ENCODE peak calls at places on chromosomes 6 and 20, in seven cellular contexts. Y, F, C, R, N, K and B are unnamed samples. For H3K4me1, the result is how much of the 10 kb centered on the place peaks cover.

GRCh38 chr6:149454405-149454848 is 30.4 kb downstream of the ZC3H12D start:
- DNase-seq in Y (no peak), F (peak), C (peak), R (peak), N (peak), K (peak), B (no peak)

GRCh38 chr6:79504372-79504771 is 32.9 kb downstream of the LCA5 start:
- DNase-seq in Y (no peak), F (no peak), C (no peak), R (no peak), N (no peak), K (no peak), B (no peak)

GRCh38 chr6:55729665-55730064 is 145.7 kb downstream of the BMP5 start:
- DNase-seq in Y (no peak), F (no peak), C (no peak), R (no peak), N (no peak), K (no peak), B (no peak)

GRCh38 chr20:64242003-64242796 is 13.3 kb upstream of the PCMTD2 start:
- DNase-seq in Y (no peak), F (no peak), C (no peak), R (no peak), N (peak), K (no peak), B (no peak)

GRCh38 chr6:33007831-33008395 is 1.5 kb downstream of the HLA-DOA start:
- DNase-seq in Y (no peak), F (no peak), C (no peak), R (no peak), N (no peak), K (no peak), B (no peak)

GRCh38 chr20:34264141-34264540 is 22.9 kb downstream of the ASIP start:
- DNase-seq in Y (no peak), F (no peak), C (no peak), R (no peak), N (no peak), K (no peak), B (no peak)

GRCh38 chr6:8277769-8278168 is 157.6 kb downstream of the SLC35B3 start:
- DNase-seq in Y (peak), F (no peak), C (no peak), R (no peak), N (no peak), K (no peak), B (no peak)

GRCh38 chr20:14717124-14718004 is 380.0 kb upstream of the FLRT3 start:
- DNase-seq in Y (no peak), F (no peak), C (no peak), R (no peak), N (no peak), K (no peak), B (no peak)

GRCh38 chr6:12605888-12606345 is 110.7 kb upstream of the PHACTR1 start:
- DNase-seq in Y (peak), F (peak), C (no peak), R (peak), N (no peak), K (peak), B (peak)

GRCh38 chr6:136784910-136785746 is 7.1 kb downstream of the MAP3K5 start:
- DNase-seq in Y (no peak), F (no peak), C (peak), R (no peak), N (peak), K (no peak), B (no peak)

GRCh38 chr6:127932708-127933107 is 31.9 kb upstream of the THEMIS start:
- DNase-seq in Y (peak), F (no peak), C (no peak), R (no peak), N (no peak), K (no peak), B (no peak)

GRCh38 chr6:52293067-52293466 is 8.5 kb upstream of the MCM3 start:
- DNase-seq in Y (no peak), F (no peak), C (no peak), R (no peak), N (no peak), K (no peak), B (no peak)

GRCh38 chr6:126873791-126874190 is 244.7 kb upstream of the RSPO3 start:
- DNase-seq in Y (no peak), F (no peak), C (no peak), R (no peak), N (no peak), K (no peak), B (no peak)

GRCh38 chr6:93278241-93278640 is 141.1 kb downstream of the EPHA7 start:
- DNase-seq in Y (no peak), F (no peak), C (no peak), R (no peak), N (no peak), K (no peak), B (no peak)

GRCh38 chr6:154683756-154684523 is 49.3 kb upstream of the SCAF8 start:
- DNase-seq in Y (no peak), F (no peak), C (no peak), R (no peak), N (no peak), K (no peak), B (peak)

DNA sequence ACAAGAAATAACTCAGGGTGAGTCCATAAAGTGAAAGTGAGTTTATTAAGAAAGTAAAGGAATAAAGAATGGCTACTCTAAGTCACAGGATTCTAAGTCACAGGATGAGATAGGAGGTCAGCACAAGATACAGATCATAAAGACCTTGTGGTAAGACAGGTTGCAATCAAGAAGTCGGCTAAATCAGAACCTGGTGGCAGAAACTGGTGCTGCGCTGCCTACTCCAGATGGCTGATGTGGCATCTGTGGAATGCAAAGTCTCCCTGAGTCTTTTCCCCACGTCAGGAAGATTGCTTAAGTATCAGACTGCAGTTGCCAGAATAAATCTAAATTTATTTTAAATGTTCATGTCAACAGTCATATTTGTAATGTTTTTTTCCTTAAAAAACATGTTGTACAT is 10.7 kb upstream of the KCNK15 start:
- DNase-seq in Y (peak), F (no peak), C (no peak), R (no peak), N (no peak), K (no peak), B (no peak)
- TF ChIP-seq CTCF in Y (no peak), F (peak), C (no peak), R (no peak), N (no peak), K (peak), B (peak)

DNA sequence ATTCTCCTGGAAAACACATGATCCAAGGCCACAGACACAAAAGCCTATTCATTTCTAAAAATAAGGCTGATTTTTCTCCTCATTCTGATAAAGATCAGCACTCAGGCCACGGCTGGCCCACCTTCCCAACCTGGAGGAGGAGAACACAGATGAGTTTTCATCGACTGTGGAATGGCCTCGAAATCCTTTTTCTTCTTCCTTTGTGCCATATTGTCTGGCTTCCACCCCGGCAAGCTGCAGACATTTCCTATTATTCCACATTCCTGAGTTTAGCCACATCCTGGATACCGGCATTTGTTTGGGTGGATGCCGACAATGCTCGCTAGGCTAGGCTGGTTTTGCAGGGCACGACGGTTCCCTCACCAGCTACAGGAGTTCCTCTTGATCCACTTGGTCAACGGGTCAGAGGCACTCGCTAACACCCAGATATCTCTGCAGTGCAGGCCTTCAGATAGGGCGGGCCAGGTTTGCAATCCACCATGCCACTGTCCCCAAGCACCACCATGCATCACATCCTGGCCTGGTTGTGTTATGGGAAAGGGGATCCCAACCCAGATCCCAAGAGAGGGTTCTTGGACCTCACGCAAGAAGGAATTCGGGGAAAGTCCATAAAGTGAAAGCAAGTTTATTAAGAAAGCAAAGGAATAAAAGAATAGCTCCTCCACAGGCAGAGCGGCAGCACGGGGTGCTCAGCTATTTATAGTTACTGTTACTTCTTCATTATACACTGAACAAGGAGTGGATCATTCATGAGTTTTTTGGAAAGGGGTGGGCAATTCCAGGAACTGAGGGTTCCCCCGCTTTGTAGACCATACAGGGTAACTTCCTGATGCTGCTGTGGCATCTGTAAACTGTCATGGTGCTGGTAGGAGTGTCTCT is 4.2 kb upstream of the CTSZ start:
- DNase-seq in Y (peak), F (no peak), C (peak), R (peak), N (no peak), K (no peak), B (peak)
- H3K4me1 ChIP-seq in Y (under half), F (under half), C (under half), R (under half), N (half or more), K (under half), B (under half)

GRCh38 chr20:56845546-56846081 is 216.5 kb downstream of the TFAP2C start:
- DNase-seq in Y (no peak), F (no peak), C (no peak), R (no peak), N (no peak), K (no peak), B (no peak)

GRCh38 chr20:56843386-56843785 is 214.3 kb downstream of the TFAP2C start:
- DNase-seq in Y (no peak), F (no peak), C (peak), R (no peak), N (no peak), K (no peak), B (no peak)

GRCh38 chr20:56841346-56841908 is 212.3 kb downstream of the TFAP2C start:
- DNase-seq in Y (no peak), F (no peak), C (no peak), R (no peak), N (no peak), K (no peak), B (no peak)

GRCh38 chr20:56842086-56842485 is 213.0 kb downstream of the TFAP2C start:
- DNase-seq in Y (no peak), F (no peak), C (no peak), R (no peak), N (no peak), K (no peak), B (no peak)

GRCh38 chr20:56843817-56844216 is 214.7 kb downstream of the TFAP2C start:
- DNase-seq in Y (peak), F (no peak), C (no peak), R (no peak), N (no peak), K (no peak), B (no peak)
- TF ChIP-seq CTCF in Y (peak), F (no peak), C (no peak), R (no peak), N (no peak), K (no peak), B (peak)

DNA sequence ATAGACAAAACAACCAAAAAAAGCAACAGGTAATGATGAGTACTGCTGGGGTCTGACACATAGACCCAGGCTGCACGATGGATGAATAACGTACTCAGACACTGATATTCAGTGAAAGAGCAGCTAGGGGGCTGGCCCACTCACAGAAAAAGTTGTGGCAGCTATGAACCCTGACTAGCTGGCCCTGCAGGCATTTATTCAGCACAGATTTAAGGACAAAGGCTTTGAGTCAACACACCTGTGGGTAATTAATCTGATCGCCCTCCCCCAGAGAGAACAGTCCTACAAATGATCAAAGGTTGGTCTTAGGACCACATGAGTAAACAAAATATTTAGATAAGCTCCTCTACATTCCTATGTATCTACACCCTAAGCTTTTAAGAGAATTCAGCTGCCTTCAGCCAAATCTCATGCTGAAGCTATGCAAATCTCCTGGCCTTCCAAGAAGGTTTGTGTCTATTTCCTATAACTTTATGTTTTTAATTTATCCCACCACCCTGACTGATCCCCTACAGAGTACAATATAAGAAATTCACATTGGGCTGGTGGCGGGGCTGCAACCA is 81.7 kb upstream of the NXT1 start:
- DNase-seq in Y (no peak), F (no peak), C (no peak), R (no peak), N (no peak), K (no peak), B (no peak)
- H3K4me1 ChIP-seq in Y (under half), F (under half), C (under half), R (under half), N (under half), K (under half), B (under half)

GRCh38 chr6:158559338-158559894 is 475 bp upstream of the TMEM181 start:
- DNase-seq in Y (no peak), F (no peak), C (no peak), R (no peak), N (no peak), K (no peak), B (no peak)

GRCh38 chr6:158558415-158559306 is 1.2 kb upstream of the TMEM181 start:
- DNase-seq in Y (no peak), F (no peak), C (no peak), R (no peak), N (no peak), K (no peak), B (no peak)

GRCh38 chr6:158560787-158561246 is 926 bp downstream of the TMEM181 start:
- DNase-seq in Y (peak), F (no peak), C (no peak), R (no peak), N (no peak), K (no peak), B (peak)

GRCh38 chr6:158561247-158561884 is 1.5 kb downstream of the TMEM181 start:
- DNase-seq in Y (no peak), F (no peak), C (no peak), R (no peak), N (no peak), K (no peak), B (no peak)

DNA sequence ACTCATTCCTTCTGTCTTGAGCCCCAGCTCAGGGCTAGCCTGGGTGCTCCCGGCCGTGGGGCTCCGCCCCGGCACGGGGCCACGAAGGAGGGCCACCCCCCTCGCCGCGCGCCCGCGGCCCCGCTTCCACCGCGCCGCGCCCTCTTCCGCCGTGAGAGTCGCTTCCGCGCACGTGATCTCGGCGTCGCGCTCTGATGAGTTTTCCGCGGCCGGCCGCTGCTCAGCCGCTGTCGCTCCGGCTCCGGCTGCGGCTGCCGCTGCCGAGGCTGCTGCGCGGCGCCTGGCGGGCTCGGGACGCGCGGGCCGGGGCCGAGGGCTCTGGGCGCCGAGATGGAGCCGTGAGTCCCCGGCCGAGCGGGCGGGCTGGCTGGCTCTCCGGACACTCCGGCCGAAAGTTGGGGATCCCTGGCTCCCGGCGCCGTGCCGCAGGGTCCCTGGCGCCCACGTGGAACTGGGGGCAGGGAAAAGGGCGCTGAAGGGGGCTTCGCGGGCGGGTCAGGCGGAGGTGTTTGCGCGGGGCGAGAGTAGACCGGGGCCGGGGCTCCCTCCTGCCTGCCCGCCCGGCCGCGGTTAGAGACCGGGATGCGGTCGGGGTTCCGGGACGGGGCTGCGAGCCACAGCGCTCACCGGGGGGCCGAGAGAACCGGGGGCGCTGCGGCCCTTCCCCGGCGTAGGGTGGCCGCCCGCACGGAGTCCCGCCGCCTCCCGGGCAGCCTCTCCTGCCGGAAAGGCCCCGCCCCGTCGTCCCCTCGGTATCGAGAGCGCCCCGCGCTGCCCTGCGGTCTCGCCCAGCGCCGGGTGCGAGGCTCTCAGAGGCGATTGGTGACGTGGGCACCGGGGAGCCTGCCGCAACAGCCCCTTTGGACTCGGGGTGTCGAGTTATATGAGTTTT is at the start of gene TMEM181:
- DNase-seq in Y (peak), F (peak), C (peak), R (peak), N (peak), K (peak), B (no peak)
- TF ChIP-seq CTCF in Y (no peak), F (no peak), C (no peak), R (no peak), N (no peak), K (peak), B (peak)

GRCh38 chr6:84081222-84081621 is 47.6 kb downstream of the MRAP2 start:
- DNase-seq in Y (no peak), F (no peak), C (no peak), R (no peak), N (no peak), K (no peak), B (no peak)
- H3K4me1 ChIP-seq in Y (under half), F (under half), C (under half), R (under half), N (under half), K (under half), B (under half)

GRCh38 chr6:21049572-21049971 is 515.3 kb downstream of the CDKAL1 start:
- DNase-seq in Y (no peak), F (no peak), C (no peak), R (no peak), N (no peak), K (no peak), B (no peak)
- TF ChIP-seq CTCF in Y (no peak), F (no peak), C (no peak), R (no peak), N (no peak), K (no peak), B (no peak)

GRCh38 chr6:150635906-150636514 is 36.3 kb downstream of the PLEKHG1 start:
- DNase-seq in Y (no peak), F (no peak), C (no peak), R (no peak), N (no peak), K (no peak), B (no peak)
- H3K4me1 ChIP-seq in Y (under half), F (half or more), C (under half), R (under half), N (under half), K (under half), B (under half)

DNA sequence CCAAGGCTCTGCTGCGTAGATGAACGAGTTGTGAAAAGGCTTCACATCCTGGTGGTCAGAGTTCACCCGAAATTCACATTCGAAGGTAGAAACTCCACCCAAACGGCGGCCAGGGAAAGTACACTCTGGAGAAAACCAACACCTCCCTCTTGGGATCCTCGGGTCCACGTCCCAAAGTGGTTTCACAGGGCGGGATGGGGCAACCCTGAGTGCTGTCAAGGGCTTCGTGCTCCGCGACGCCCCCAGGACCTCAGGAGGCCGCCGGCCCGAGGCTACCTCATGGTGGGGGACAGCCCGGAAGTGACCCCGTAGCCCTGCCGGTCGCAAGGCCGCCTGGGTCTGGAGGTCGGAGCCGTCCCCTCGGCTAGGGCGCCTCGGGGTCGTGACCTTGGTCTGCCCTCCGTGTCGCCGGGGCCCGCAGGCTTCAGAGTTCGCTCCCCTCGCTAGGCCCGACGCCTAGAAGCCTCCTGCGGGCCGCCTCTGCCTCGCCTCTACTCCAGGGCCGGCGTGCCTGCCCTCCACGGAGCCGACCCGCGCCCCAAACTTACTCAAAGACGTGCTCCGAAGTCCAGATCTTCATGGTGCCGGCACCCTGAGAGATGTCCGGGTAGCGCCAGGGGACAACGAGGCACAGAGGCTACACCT is at the start of gene PRELID3B:
- DNase-seq in Y (peak), F (no peak), C (peak), R (no peak), N (no peak), K (no peak), B (peak)
- TF ChIP-seq CTCF in Y (no peak), F (no peak), C (no peak), R (no peak), N (no peak), K (no peak), B (no peak)